ENCODE peak calls at places on chromosomes 6 and 20, in four cellular contexts. C, G, L and V are unnamed samples.

GRCh38 chr6:50272611-50273010 is 222.9 kb upstream of the DEFB112 start:
- DNase-seq in L (no peak), C (peak), G (no peak), V (no peak)

GRCh38 chr6:38354905-38355304 is 284.8 kb downstream of the BTBD9 start:
- DNase-seq in G (peak), L (no peak), C (no peak), V (no peak)

GRCh38 chr20:54172856-54173652 is 732 bp downstream of the CYP24A1 start:
- DNase-seq in G (no peak), C (no peak), L (peak), V (no peak)

GRCh38 chr6:135537782-135538301 is 40.3 kb upstream of the AHI1 start:
- DNase-seq in C (peak), L (peak), G (no peak), V (no peak)

GRCh38 chr6:4935486-4935885 is 68.4 kb downstream of the RPP40 start:
- DNase-seq in C (no peak), L (peak), G (peak), V (no peak)

GRCh38 chr6:146587448-146587847 is 11.3 kb upstream of the ADGB start:
- DNase-seq in G (no peak), L (no peak), C (no peak), V (no peak)

GRCh38 chr20:46808565-46808964 is 86.1 kb upstream of the EYA2 start:
- DNase-seq in G (no peak), L (no peak), C (no peak), V (no peak)

GRCh38 chr6:128095362-128095761 is 194.5 kb upstream of the THEMIS start:
- DNase-seq in C (no peak), G (no peak), L (no peak), V (no peak)

GRCh38 chr6:13375360-13375878 is 47.1 kb upstream of the TBC1D7 start:
- DNase-seq in G (peak), L (peak), C (no peak), V (no peak)

GRCh38 chr6:125918681-125919566 is 37.6 kb upstream of the HINT3 start:
- DNase-seq in G (peak), L (peak), C (peak), V (no peak)

GRCh38 chr6:152897807-152898399 is 84.9 kb downstream of the FBXO5 start:
- DNase-seq in C (peak), G (peak), L (peak), V (peak)

GRCh38 chr6:33384581-33385020 is 7.0 kb upstream of the KIFC1 start:
- DNase-seq in C (peak), G (no peak), L (no peak), V (peak)

GRCh38 chr6:39778581-39779270 is 13.4 kb upstream of the DAAM2 start:
- DNase-seq in G (no peak), C (no peak), L (no peak), V (no peak)

GRCh38 chr6:130946076-130946475 is 117.0 kb downstream of the EPB41L2 start:
- DNase-seq in C (peak), G (no peak), L (no peak), V (no peak)

GRCh38 chr20:63044204-63044600 is 37.4 kb upstream of the BHLHE23 start:
- DNase-seq in C (no peak), G (no peak), L (no peak), V (no peak)

GRCh38 chr6:103715269-103715668 is 1144.5 kb downstream of the HACE1 start:
- DNase-seq in C (no peak), L (no peak), G (no peak), V (no peak)

GRCh38 chr6:87241304-87241703 is 81.1 kb upstream of the SMIM8 start:
- DNase-seq in G (no peak), C (no peak), L (no peak), V (no peak)

GRCh38 chr6:154500769-154501171 is 9.7 kb downstream of the CNKSR3 start:
- DNase-seq in L (no peak), C (no peak), G (no peak), V (no peak)

GRCh38 chr20:44097521-44098255 is 89.3 kb downstream of the JPH2 start:
- DNase-seq in G (no peak), C (no peak), L (no peak), V (no peak)

GRCh38 chr6:134196568-134197301 is 121.2 kb downstream of the SGK1 start:
- DNase-seq in G (peak), L (peak), C (no peak), V (no peak)

GRCh38 chr6:15623282-15624116 is 39.3 kb downstream of the DTNBP1 start:
- DNase-seq in C (no peak), G (no peak), L (no peak), V (peak)

GRCh38 chr6:134347916-134348805 is 30.2 kb upstream of the SGK1 start:
- DNase-seq in L (no peak), G (no peak), C (peak), V (no peak)

GRCh38 chr6:52519618-52520017 is 57.2 kb downstream of the TRAM2 start:
- DNase-seq in C (no peak), G (no peak), L (no peak), V (no peak)

GRCh38 chr6:137415127-137415833 is 78.9 kb downstream of the OLIG3 start:
- DNase-seq in C (peak), L (peak), G (peak), V (peak)